ENCODE peak calls at places on chromosomes 5 and 9, in six cellular contexts. S, I, U, T, D and Q are unnamed samples.

GRCh38 chr9:114205171-114206015 is 50.1 kb downstream of the COL27A1 start:
- DNase-seq in S (no peak), I (no peak), U (no peak), T (no peak), D (no peak), Q (no peak)

GRCh38 chr5:53019320-53019719 is 30.2 kb downstream of the ITGA2 start:
- DNase-seq in S (peak), I (peak), U (no peak), T (no peak), D (no peak), Q (no peak)

GRCh38 chr5:139275536-139276297 is 17.8 kb upstream of the MATR3 start:
- DNase-seq in S (peak), I (no peak), U (no peak), T (peak), D (no peak), Q (no peak)

GRCh38 chr5:88785396-88786216 is 97.4 kb downstream of the MEF2C start:
- DNase-seq in S (peak), I (peak), U (no peak), T (no peak), D (no peak), Q (peak)

GRCh38 chr9:95089916-95090791 is 227.4 kb downstream of the FANCC start:
- DNase-seq in S (no peak), I (no peak), U (no peak), T (no peak), D (no peak), Q (no peak)

GRCh38 chr5:139848508-139849100 is 53.0 kb downstream of the PSD2 start:
- DNase-seq in S (no peak), I (no peak), U (peak), T (no peak), D (no peak), Q (no peak)

GRCh38 chr5:113989278-113989912 is 372.5 kb upstream of the KCNN2 start:
- DNase-seq in S (no peak), I (no peak), U (no peak), T (no peak), D (no peak), Q (peak)

GRCh38 chr9:136323420-136323819 is 3.9 kb upstream of the GPSM1 start:
- DNase-seq in S (peak), I (no peak), U (no peak), T (no peak), D (no peak), Q (no peak)

GRCh38 chr5:158837908-158838307 is 261.8 kb downstream of the EBF1 start:
- DNase-seq in S (no peak), I (no peak), U (no peak), T (peak), D (no peak), Q (no peak)

GRCh38 chr5:142845402-142845901 is 75.3 kb downstream of the ARHGAP26 start:
- DNase-seq in S (no peak), I (no peak), U (no peak), T (no peak), D (no peak), Q (no peak)

GRCh38 chr9:117081641-117082317 is 333.1 kb downstream of the ASTN2 start:
- DNase-seq in S (no peak), I (no peak), U (no peak), T (no peak), D (no peak), Q (no peak)

GRCh38 chr9:16257604-16258003 is 612.9 kb downstream of the BNC2 start:
- DNase-seq in S (peak), I (no peak), U (peak), T (peak), D (no peak), Q (no peak)

GRCh38 chr9:77595426-77596051 is 52.6 kb downstream of the GNA14 start:
- DNase-seq in S (no peak), I (no peak), U (no peak), T (no peak), D (no peak), Q (no peak)

GRCh38 chr5:85732185-85732584 is 885.6 kb upstream of the COX7C start:
- DNase-seq in S (no peak), I (no peak), U (no peak), T (no peak), D (no peak), Q (no peak)

GRCh38 chr5:1901983-1902382 is 19.3 kb upstream of the IRX4 start:
- DNase-seq in S (no peak), I (no peak), U (no peak), T (no peak), D (no peak), Q (no peak)

GRCh38 chr5:14250094-14250777 is 107.1 kb downstream of the TRIO start:
- DNase-seq in S (peak), I (no peak), U (no peak), T (peak), D (no peak), Q (no peak)

GRCh38 chr5:89208392-89208791 is 325.4 kb upstream of the MEF2C start:
- DNase-seq in S (no peak), I (no peak), U (no peak), T (no peak), D (no peak), Q (no peak)

GRCh38 chr9:93896496-93897033 is 58.6 kb downstream of the BARX1 start:
- DNase-seq in S (no peak), I (no peak), U (peak), T (peak), D (no peak), Q (no peak)

GRCh38 chr9:122228191-122228905 is 409 bp downstream of the LHX6 start:
- DNase-seq in S (no peak), I (no peak), U (no peak), T (peak), D (no peak), Q (peak)

GRCh38 chr5:79346420-79346824 is 110.5 kb downstream of the JMY start:
- DNase-seq in S (peak), I (peak), U (no peak), T (no peak), D (no peak), Q (peak)

GRCh38 chr9:136725612-136726011 is 13.2 kb downstream of the DIPK1B start:
- DNase-seq in S (peak), I (no peak), U (no peak), T (no peak), D (no peak), Q (no peak)

GRCh38 chr5:16791036-16791705 is 144.9 kb downstream of the MYO10 start:
- DNase-seq in S (peak), I (peak), U (no peak), T (no peak), D (no peak), Q (peak)

GRCh38 chr9:134915046-134915930 is 2.4 kb downstream of the FCN1 start:
- DNase-seq in S (no peak), I (no peak), U (no peak), T (peak), D (no peak), Q (no peak)

GRCh38 chr5:144951001-144951400 is 780.3 kb downstream of the KCTD16 start:
- DNase-seq in S (no peak), I (no peak), U (no peak), T (no peak), D (no peak), Q (no peak)

GRCh38 chr5:155631116-155631515 is 617.6 kb downstream of the KIF4B start:
- DNase-seq in S (peak), I (no peak), U (no peak), T (no peak), D (no peak), Q (no peak)

GRCh38 chr5:71939452-71939932 is 167.8 kb upstream of the MAP1B start:
- DNase-seq in S (no peak), I (no peak), U (no peak), T (no peak), D (no peak), Q (no peak)

GRCh38 chr5:148972958-148973357 is 89.9 kb downstream of the SH3TC2 start:
- DNase-seq in S (peak), I (peak), U (no peak), T (no peak), D (no peak), Q (peak)

GRCh38 chr9:89466451-89467277 is 31.2 kb downstream of the SEMA4D start:
- DNase-seq in S (no peak), I (no peak), U (no peak), T (peak), D (peak), Q (no peak)

GRCh38 chr9:77453857-77454647 is 194.1 kb downstream of the GNA14 start:
- DNase-seq in S (no peak), I (no peak), U (no peak), T (no peak), D (no peak), Q (no peak)

GRCh38 chr5:38453921-38454320 is 102.5 kb downstream of the LIFR start:
- DNase-seq in S (no peak), I (no peak), U (no peak), T (peak), D (no peak), Q (no peak)

GRCh38 chr5:57037355-57037754 is 85.4 kb upstream of the MIER3 start:
- DNase-seq in S (no peak), I (peak), U (peak), T (no peak), D (no peak), Q (no peak)

GRCh38 chr5:150671509-150672236 is 10.6 kb downstream of the MYOZ3 start:
- DNase-seq in S (no peak), I (no peak), U (no peak), T (peak), D (no peak), Q (no peak)

GRCh38 chr9:136762915-136763648 is 1.2 kb downstream of the LCN15 start:
- DNase-seq in S (no peak), I (peak), U (peak), T (no peak), D (peak), Q (no peak)

GRCh38 chr9:13427587-13427986 is 148.1 kb upstream of the MPDZ start:
- DNase-seq in S (peak), I (no peak), U (no peak), T (no peak), D (no peak), Q (peak)